ENCODE peak calls at places on chromosome 13, in ten cellular contexts. One of them, this sample, is unnamed.

GRCh38 chr13:22220186-22221160 is 549.6 kb downstream of the FGF9 start:
- DNase-seq in CD8-positive, alpha-beta T cell: no peak
- DNase-seq in osteoblast: no peak
- DNase-seq in left ventricle myocardium inferior: no peak
- DNase-seq in aorta: no peak
- DNase-seq in OCI-LY7: no peak
- DNase-seq in colonic mucosa: peak; percentile 37
- DNase-seq in CD4-positive, alpha-beta T cell: no peak
- DNase-seq in uterus: no peak
- DNase-seq in spleen: no peak
- DNase-seq in this sample: no peak

GRCh38 chr13:41708648-41709175 is 251.4 kb downstream of the RGCC start:
- DNase-seq in uterus: peak; percentile 22
- DNase-seq in osteoblast: peak; percentile 35
- DNase-seq in OCI-LY7: no peak
- DNase-seq in left ventricle myocardium inferior: peak; percentile 25
- DNase-seq in CD8-positive, alpha-beta T cell: no peak
- DNase-seq in spleen: no peak
- DNase-seq in aorta: peak; percentile 51
- DNase-seq in colonic mucosa: no peak
- DNase-seq in CD4-positive, alpha-beta T cell: no peak
- DNase-seq in this sample: no peak

GRCh38 chr13:74187564-74187963 is 53.4 kb upstream of the KLF12 start:
- DNase-seq in colonic mucosa: no peak
- DNase-seq in CD4-positive, alpha-beta T cell: no peak
- DNase-seq in CD8-positive, alpha-beta T cell: no peak
- DNase-seq in OCI-LY7: no peak
- DNase-seq in spleen: no peak
- DNase-seq in uterus: no peak
- DNase-seq in osteoblast: peak; percentile 69
- DNase-seq in left ventricle myocardium inferior: no peak
- DNase-seq in aorta: no peak
- DNase-seq in this sample: no peak

GRCh38 chr13:105598551-105598950 is 936.9 kb downstream of the EFNB2 start:
- DNase-seq in uterus: no peak
- DNase-seq in aorta: no peak
- DNase-seq in spleen: no peak
- DNase-seq in CD4-positive, alpha-beta T cell: no peak
- DNase-seq in osteoblast: no peak
- DNase-seq in CD8-positive, alpha-beta T cell: no peak
- DNase-seq in colonic mucosa: no peak
- DNase-seq in OCI-LY7: no peak
- DNase-seq in left ventricle myocardium inferior: no peak
- DNase-seq in this sample: no peak

GRCh38 chr13:105464249-105464648 is 1071.2 kb downstream of the EFNB2 start:
- DNase-seq in colonic mucosa: no peak
- DNase-seq in left ventricle myocardium inferior: no peak
- DNase-seq in osteoblast: no peak
- DNase-seq in OCI-LY7: no peak
- DNase-seq in aorta: no peak
- DNase-seq in uterus: no peak
- DNase-seq in CD4-positive, alpha-beta T cell: no peak
- DNase-seq in spleen: no peak
- DNase-seq in CD8-positive, alpha-beta T cell: no peak
- DNase-seq in this sample: no peak

GRCh38 chr13:74136089-74136658 is 2.0 kb upstream of the KLF12 start:
- DNase-seq in CD8-positive, alpha-beta T cell: no peak
- DNase-seq in spleen: peak; percentile 86
- DNase-seq in OCI-LY7: peak; percentile 36
- DNase-seq in uterus: peak; percentile 29
- DNase-seq in aorta: peak; percentile 58
- DNase-seq in colonic mucosa: peak; percentile 51
- DNase-seq in CD4-positive, alpha-beta T cell: peak; percentile 10
- DNase-seq in left ventricle myocardium inferior: peak; percentile 31
- DNase-seq in osteoblast: peak; percentile 94
- DNase-seq in this sample: no peak

GRCh38 chr13:92573467-92574057 is 653.0 kb upstream of the GPC6 start:
- DNase-seq in uterus: no peak
- DNase-seq in colonic mucosa: no peak
- DNase-seq in osteoblast: peak; percentile 21
- DNase-seq in CD8-positive, alpha-beta T cell: no peak
- DNase-seq in OCI-LY7: no peak
- DNase-seq in aorta: no peak
- DNase-seq in CD4-positive, alpha-beta T cell: no peak
- DNase-seq in left ventricle myocardium inferior: no peak
- DNase-seq in spleen: no peak
- DNase-seq in this sample: no peak

GRCh38 chr13:41563501-41564001 is 106.2 kb downstream of the RGCC start:
- DNase-seq in OCI-LY7: no peak
- DNase-seq in left ventricle myocardium inferior: no peak
- DNase-seq in spleen: no peak
- DNase-seq in aorta: no peak
- DNase-seq in CD4-positive, alpha-beta T cell: no peak
- DNase-seq in colonic mucosa: no peak
- DNase-seq in CD8-positive, alpha-beta T cell: no peak
- DNase-seq in uterus: no peak
- DNase-seq in osteoblast: no peak
- DNase-seq in this sample: no peak

GRCh38 chr13:69524459-69525155 is 583.0 kb upstream of the ATXN8OS start:
- DNase-seq in osteoblast: no peak
- DNase-seq in CD8-positive, alpha-beta T cell: no peak
- DNase-seq in left ventricle myocardium inferior: no peak
- DNase-seq in colonic mucosa: no peak
- DNase-seq in uterus: no peak
- DNase-seq in CD4-positive, alpha-beta T cell: no peak
- DNase-seq in aorta: no peak
- DNase-seq in OCI-LY7: no peak
- DNase-seq in spleen: no peak
- DNase-seq in this sample: no peak

GRCh38 chr13:90103099-90103784 is 1244.2 kb upstream of the MIR17HG start:
- DNase-seq in OCI-LY7: no peak
- DNase-seq in aorta: no peak
- DNase-seq in osteoblast: no peak
- DNase-seq in uterus: no peak
- DNase-seq in spleen: no peak
- DNase-seq in colonic mucosa: no peak
- DNase-seq in CD8-positive, alpha-beta T cell: no peak
- DNase-seq in left ventricle myocardium inferior: no peak
- DNase-seq in CD4-positive, alpha-beta T cell: no peak
- DNase-seq in this sample: peak; percentile 21

GRCh38 chr13:95343944-95344343 is 42.7 kb upstream of the ABCC4 start:
- DNase-seq in left ventricle myocardium inferior: no peak
- DNase-seq in osteoblast: no peak
- DNase-seq in OCI-LY7: no peak
- DNase-seq in CD4-positive, alpha-beta T cell: no peak
- DNase-seq in colonic mucosa: no peak
- DNase-seq in aorta: no peak
- DNase-seq in spleen: no peak
- DNase-seq in uterus: no peak
- DNase-seq in CD8-positive, alpha-beta T cell: no peak
- DNase-seq in this sample: no peak

GRCh38 chr13:31394491-31394890 is 194.7 kb downstream of the B3GLCT start:
- DNase-seq in osteoblast: no peak
- DNase-seq in left ventricle myocardium inferior: no peak
- DNase-seq in colonic mucosa: no peak
- DNase-seq in CD4-positive, alpha-beta T cell: no peak
- DNase-seq in CD8-positive, alpha-beta T cell: no peak
- DNase-seq in spleen: no peak
- DNase-seq in OCI-LY7: no peak
- DNase-seq in uterus: no peak
- DNase-seq in aorta: no peak
- DNase-seq in this sample: no peak

GRCh38 chr13:79432086-79432485 is 26.0 kb upstream of the RBM26 start:
- DNase-seq in spleen: no peak
- DNase-seq in left ventricle myocardium inferior: no peak
- DNase-seq in OCI-LY7: no peak
- DNase-seq in aorta: no peak
- DNase-seq in CD4-positive, alpha-beta T cell: no peak
- DNase-seq in colonic mucosa: no peak
- DNase-seq in uterus: no peak
- DNase-seq in osteoblast: no peak
- DNase-seq in CD8-positive, alpha-beta T cell: no peak
- DNase-seq in this sample: no peak

GRCh38 chr13:100195568-100195967 is 106.7 kb downstream of the PCCA start:
- DNase-seq in OCI-LY7: no peak
- DNase-seq in colonic mucosa: no peak
- DNase-seq in spleen: no peak
- DNase-seq in CD4-positive, alpha-beta T cell: no peak
- DNase-seq in aorta: no peak
- DNase-seq in uterus: no peak
- DNase-seq in left ventricle myocardium inferior: no peak
- DNase-seq in CD8-positive, alpha-beta T cell: no peak
- DNase-seq in osteoblast: no peak
- DNase-seq in this sample: no peak

GRCh38 chr13:113918981-113919646 is 54.8 kb downstream of the C13orf46 start:
- DNase-seq in left ventricle myocardium inferior: no peak
- DNase-seq in colonic mucosa: peak; percentile 9
- DNase-seq in CD4-positive, alpha-beta T cell: no peak
- DNase-seq in aorta: no peak
- DNase-seq in osteoblast: no peak
- DNase-seq in CD8-positive, alpha-beta T cell: no peak
- DNase-seq in spleen: no peak
- DNase-seq in uterus: no peak
- DNase-seq in OCI-LY7: no peak
- DNase-seq in this sample: no peak

GRCh38 chr13:62418872-62419271 is 1003.2 kb upstream of the PCDH20 start:
- DNase-seq in spleen: no peak
- DNase-seq in aorta: no peak
- DNase-seq in colonic mucosa: no peak
- DNase-seq in osteoblast: no peak
- DNase-seq in OCI-LY7: no peak
- DNase-seq in left ventricle myocardium inferior: no peak
- DNase-seq in uterus: no peak
- DNase-seq in CD4-positive, alpha-beta T cell: no peak
- DNase-seq in CD8-positive, alpha-beta T cell: no peak
- DNase-seq in this sample: no peak

GRCh38 chr13:101449971-101450748 is 2.3 kb upstream of the ITGBL1 start:
- DNase-seq in osteoblast: peak; percentile 86
- DNase-seq in OCI-LY7: no peak
- DNase-seq in uterus: no peak
- DNase-seq in CD8-positive, alpha-beta T cell: no peak
- DNase-seq in CD4-positive, alpha-beta T cell: no peak
- DNase-seq in spleen: no peak
- DNase-seq in aorta: no peak
- DNase-seq in colonic mucosa: no peak
- DNase-seq in left ventricle myocardium inferior: no peak
- DNase-seq in this sample: no peak

GRCh38 chr13:108212901-108213300 is 2.4 kb downstream of the LIG4 start:
- DNase-seq in colonic mucosa: no peak
- DNase-seq in osteoblast: no peak
- DNase-seq in aorta: no peak
- DNase-seq in CD4-positive, alpha-beta T cell: no peak
- DNase-seq in OCI-LY7: peak; percentile 72
- DNase-seq in uterus: no peak
- DNase-seq in CD8-positive, alpha-beta T cell: no peak
- DNase-seq in spleen: no peak
- DNase-seq in left ventricle myocardium inferior: no peak
- DNase-seq in this sample: no peak
- H3K27ac ChIP-seq in colonic mucosa: no peak overlapping the region
- H3K27ac ChIP-seq in osteoblast: no peak overlapping the region
- H3K27ac ChIP-seq in aorta: no peak overlapping the region
- H3K27ac ChIP-seq in CD4-positive, alpha-beta T cell: no peak overlapping the region
- H3K27ac ChIP-seq in OCI-LY7: peak overlapping the region; percentile 87
- H3K27ac ChIP-seq in uterus: no peak overlapping the region
- H3K27ac ChIP-seq in CD8-positive, alpha-beta T cell: no peak overlapping the region
- H3K27ac ChIP-seq in spleen: no peak overlapping the region
- H3K27ac ChIP-seq in left ventricle myocardium inferior: no peak overlapping the region
- H3K27ac ChIP-seq in this sample: no peak overlapping the region

GRCh38 chr13:38993381-38993780 is 2.8 kb upstream of the STOML3 start:
- DNase-seq in osteoblast: no peak
- DNase-seq in uterus: no peak
- DNase-seq in spleen: no peak
- DNase-seq in left ventricle myocardium inferior: no peak
- DNase-seq in aorta: no peak
- DNase-seq in colonic mucosa: no peak
- DNase-seq in CD4-positive, alpha-beta T cell: no peak
- DNase-seq in OCI-LY7: no peak
- DNase-seq in CD8-positive, alpha-beta T cell: no peak
- DNase-seq in this sample: no peak

DNA sequence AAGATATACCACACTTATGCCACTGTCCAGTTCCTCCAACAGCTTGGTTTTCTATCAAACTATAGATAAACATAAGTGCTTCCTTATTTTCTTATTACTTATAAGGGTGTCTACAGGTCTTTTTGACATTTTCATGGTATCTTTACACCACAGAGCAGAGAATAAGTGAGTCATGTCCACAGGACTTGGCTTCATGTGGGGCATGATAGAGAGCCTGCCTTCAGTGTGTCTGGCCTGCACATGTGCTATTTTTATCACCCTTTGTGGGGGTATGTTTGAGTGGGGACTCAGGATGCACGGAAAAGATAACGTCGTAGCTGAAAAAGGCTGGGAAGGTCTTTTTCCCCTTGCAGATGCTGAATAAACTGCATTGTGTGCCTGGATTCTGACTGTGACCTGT is 8.1 kb upstream of the STOML3 start:
- DNase-seq in CD4-positive, alpha-beta T cell: no peak
- DNase-seq in spleen: no peak
- DNase-seq in uterus: no peak
- DNase-seq in CD8-positive, alpha-beta T cell: no peak
- DNase-seq in left ventricle myocardium inferior: no peak
- DNase-seq in colonic mucosa: no peak
- DNase-seq in OCI-LY7: no peak
- DNase-seq in aorta: no peak
- DNase-seq in osteoblast: no peak
- DNase-seq in this sample: no peak
- H3K9me3 ChIP-seq in CD4-positive, alpha-beta T cell: no peaks in the 10 kb centered on the region
- H3K9me3 ChIP-seq in spleen: no peaks in the 10 kb centered on the region
- H3K9me3 ChIP-seq in uterus: no peaks in the 10 kb centered on the region
- H3K9me3 ChIP-seq in CD8-positive, alpha-beta T cell: no peaks in the 10 kb centered on the region
- H3K9me3 ChIP-seq in left ventricle myocardium inferior: no peaks in the 10 kb centered on the region
- H3K9me3 ChIP-seq in colonic mucosa: no peaks in the 10 kb centered on the region
- H3K9me3 ChIP-seq in OCI-LY7: no peaks in the 10 kb centered on the region
- H3K9me3 ChIP-seq in aorta: no peaks in the 10 kb centered on the region
- H3K9me3 ChIP-seq in osteoblast: no peaks in the 10 kb centered on the region
- H3K9me3 ChIP-seq in this sample: no peaks in the 10 kb centered on the region

GRCh38 chr13:112103260-112103843 is 36.4 kb downstream of the SOX1 start:
- DNase-seq in spleen: no peak
- DNase-seq in uterus: no peak
- DNase-seq in OCI-LY7: no peak
- DNase-seq in CD4-positive, alpha-beta T cell: no peak
- DNase-seq in left ventricle myocardium inferior: no peak
- DNase-seq in colonic mucosa: no peak
- DNase-seq in CD8-positive, alpha-beta T cell: no peak
- DNase-seq in osteoblast: no peak
- DNase-seq in aorta: no peak
- DNase-seq in this sample: no peak
- H3K27ac ChIP-seq in spleen: no peak overlapping the region
- H3K27ac ChIP-seq in uterus: no peak overlapping the region
- H3K27ac ChIP-seq in OCI-LY7: no peak overlapping the region
- H3K27ac ChIP-seq in CD4-positive, alpha-beta T cell: no peak overlapping the region
- H3K27ac ChIP-seq in left ventricle myocardium inferior: no peak overlapping the region
- H3K27ac ChIP-seq in colonic mucosa: no peak overlapping the region
- H3K27ac ChIP-seq in CD8-positive, alpha-beta T cell: no peak overlapping the region
- H3K27ac ChIP-seq in osteoblast: no peak overlapping the region
- H3K27ac ChIP-seq in aorta: no peak overlapping the region
- H3K27ac ChIP-seq in this sample: no peak overlapping the region

GRCh38 chr13:111876506-111876905 is 190.4 kb upstream of the SOX1 start:
- DNase-seq in CD4-positive, alpha-beta T cell: no peak
- DNase-seq in OCI-LY7: no peak
- DNase-seq in spleen: no peak
- DNase-seq in CD8-positive, alpha-beta T cell: no peak
- DNase-seq in aorta: no peak
- DNase-seq in colonic mucosa: no peak
- DNase-seq in uterus: no peak
- DNase-seq in osteoblast: peak; percentile 5
- DNase-seq in left ventricle myocardium inferior: no peak
- DNase-seq in this sample: no peak
- H3K9me3 ChIP-seq in CD4-positive, alpha-beta T cell: no peaks in the 10 kb centered on the region
- H3K9me3 ChIP-seq in OCI-LY7: no peaks in the 10 kb centered on the region
- H3K9me3 ChIP-seq in spleen: no peaks in the 10 kb centered on the region
- H3K9me3 ChIP-seq in CD8-positive, alpha-beta T cell: peaks cover 3% of the 10 kb centered on the region
- H3K9me3 ChIP-seq in aorta: peaks cover 2% of the 10 kb centered on the region
- H3K9me3 ChIP-seq in colonic mucosa: no peaks in the 10 kb centered on the region
- H3K9me3 ChIP-seq in uterus: no peaks in the 10 kb centered on the region
- H3K9me3 ChIP-seq in osteoblast: no peaks in the 10 kb centered on the region
- H3K9me3 ChIP-seq in left ventricle myocardium inferior: no peaks in the 10 kb centered on the region
- H3K9me3 ChIP-seq in this sample: no peaks in the 10 kb centered on the region